ENCODE peak calls at places on chromosomes 16 and 17, in six cellular contexts. P is activated T-cell treated with anti-CD3 and anti-CD28 coated beads, Interleukin-2, amount 50 U/mL, for 72 hours; A is ELR; E is activated effector memory CD4-positive, alpha-beta T cell treated with Interleukin-2 at 50 U/mL for 16 hours; Z is lung; S is stimulated activated CD4-positive, alpha-beta T cell treated with anti-CD3 and anti-CD28 coated beads, Interleukin-1b, Interleukin-23, amount 100 ng/mL, for 24 hours. F is an unnamed sample.

GRCh38 chr16:79954920-79955705 is 354.6 kb upstream of the MAF start:
- DNase-seq in P (no peak), S (no peak), E (no peak), A (no peak), Z (no peak), F (no peak)

GRCh38 chr16:8949536-8950418 is 13.9 kb downstream of the USP7 start:
- DNase-seq in S (no peak), P (no peak), A (no peak), Z (no peak), E (no peak), F (no peak)

GRCh38 chr16:30972872-30973271 is 12.1 kb upstream of the HSD3B7 start:
- DNase-seq in S (no peak), P (no peak), A (peak), Z (no peak), E (no peak), F (no peak)

GRCh38 chr16:17270683-17271109 is 200.1 kb downstream of the XYLT1 start:
- DNase-seq in A (no peak), E (no peak), S (no peak), Z (no peak), P (no peak), F (no peak)

GRCh38 chr16:21247376-21247775 is 13.9 kb downstream of the ANKS4B start:
- DNase-seq in Z (no peak), E (no peak), A (no peak), S (no peak), P (no peak), F (no peak)

GRCh38 chr17:50207318-50207717 is 5.9 kb upstream of the COL1A1 start:
- DNase-seq in P (no peak), A (no peak), Z (no peak), E (no peak), S (no peak), F (no peak)

GRCh38 chr17:76537578-76538280 is at the start of gene CYGB:
- DNase-seq in A (no peak), S (no peak), P (peak), E (no peak), Z (no peak), F (no peak)

GRCh38 chr16:51766739-51767138 is 615.7 kb upstream of the SALL1 start:
- DNase-seq in S (no peak), A (no peak), E (no peak), Z (no peak), P (no peak), F (no peak)

GRCh38 chr16:50213939-50214519 is 52.3 kb upstream of the ADCY7 start:
- DNase-seq in P (no peak), S (no peak), Z (no peak), A (peak), E (no peak), F (peak)

GRCh38 chr17:58322581-58323419 is 5.8 kb downstream of the TSPOAP1 start:
- DNase-seq in S (no peak), E (no peak), Z (no peak), A (no peak), P (peak), F (no peak)

GRCh38 chr17:67044940-67045339 is 586 bp downstream of the CACNG1 start:
- DNase-seq in Z (no peak), S (no peak), A (no peak), E (no peak), P (no peak), F (no peak)

GRCh38 chr17:42135664-42136653 is 13.4 kb downstream of the HSPB9 start:
- DNase-seq in Z (peak), A (peak), E (no peak), P (no peak), S (no peak), F (no peak)

GRCh38 chr16:68234188-68235104 is 1.5 kb downstream of the ESRP2 start:
- DNase-seq in P (no peak), S (no peak), A (no peak), E (no peak), Z (peak), F (peak)

GRCh38 chr16:65059421-65059980 is 62.4 kb downstream of the CDH11 start:
- DNase-seq in Z (no peak), P (no peak), S (no peak), E (no peak), A (no peak), F (no peak)

GRCh38 chr17:5422505-5422904 is 2.5 kb downstream of the RPAIN start:
- DNase-seq in S (no peak), Z (no peak), P (no peak), A (peak), E (no peak), F (no peak)

GRCh38 chr16:11729787-11730186 is 12.9 kb downstream of the TXNDC11 start:
- DNase-seq in E (no peak), S (no peak), A (no peak), P (no peak), Z (no peak), F (no peak)

GRCh38 chr16:70391881-70392481 is 45.3 kb downstream of the DDX19A start:
- DNase-seq in E (no peak), S (no peak), A (peak), P (no peak), Z (no peak), F (no peak)

GRCh38 chr16:31489616-31490584 is 7.0 kb downstream of the SLC5A2 start:
- DNase-seq in S (no peak), E (no peak), Z (no peak), P (no peak), A (no peak), F (no peak)

GRCh38 chr17:39746145-39746461 is 8.4 kb downstream of the GRB7 start:
- DNase-seq in S (no peak), E (no peak), P (no peak), A (no peak), Z (no peak), F (no peak)

GRCh38 chr17:57464191-57464864 is 208.0 kb downstream of the MSI2 start:
- DNase-seq in S (no peak), Z (no peak), P (no peak), A (no peak), E (no peak), F (no peak)

F was measured in NCI-H526.